ENCODE peak calls at places on chromosomes 2 and 18, in seven cellular contexts. One of them, this sample, is unnamed.
A peak's percentile ranks its signal among the peaks of the same experiment; 100 is the strongest.

GRCh38 chr2:163556511-163556910 is 179.3 kb downstream of the FIGN start:
- DNase-seq in lower lobe of right lung: no peak
- DNase-seq in left lung: no peak
- DNase-seq in tibial nerve: no peak
- DNase-seq in neural progenitor cell: no peak
- DNase-seq in tibial artery: no peak
- DNase-seq in uterus: no peak
- DNase-seq in this sample: no peak

GRCh38 chr2:1634681-1635341 is 109.5 kb downstream of the PXDN start:
- DNase-seq in lower lobe of right lung: no peak
- DNase-seq in left lung: peak; percentile 72
- DNase-seq in tibial nerve: no peak
- DNase-seq in neural progenitor cell: no peak
- DNase-seq in tibial artery: no peak
- DNase-seq in uterus: no peak
- DNase-seq in this sample: no peak

GRCh38 chr2:234290671-234291070 is 206.2 kb downstream of the ARL4C start:
- DNase-seq in lower lobe of right lung: no peak
- DNase-seq in left lung: no peak
- DNase-seq in tibial nerve: no peak
- DNase-seq in neural progenitor cell: no peak
- DNase-seq in tibial artery: no peak
- DNase-seq in uterus: no peak
- DNase-seq in this sample: no peak

GRCh38 chr2:19839438-19839837 is 62.3 kb downstream of the TTC32 start:
- DNase-seq in lower lobe of right lung: no peak
- DNase-seq in left lung: no peak
- DNase-seq in tibial nerve: no peak
- DNase-seq in neural progenitor cell: no peak
- DNase-seq in tibial artery: no peak
- DNase-seq in uterus: no peak
- DNase-seq in this sample: no peak

GRCh38 chr2:69192176-69192945 is 179.4 kb downstream of the ANTXR1 start:
- DNase-seq in lower lobe of right lung: no peak
- DNase-seq in left lung: no peak
- DNase-seq in tibial nerve: no peak
- DNase-seq in neural progenitor cell: no peak
- DNase-seq in tibial artery: no peak
- DNase-seq in uterus: no peak
- DNase-seq in this sample: no peak

GRCh38 chr2:150639917-150640538 is 152.6 kb upstream of the RND3 start:
- DNase-seq in lower lobe of right lung: no peak
- DNase-seq in left lung: no peak
- DNase-seq in tibial nerve: no peak
- DNase-seq in neural progenitor cell: no peak
- DNase-seq in tibial artery: no peak
- DNase-seq in uterus: no peak
- DNase-seq in this sample: no peak

GRCh38 chr2:242060212-242060835 is 190.8 kb downstream of the RTP5 start:
- DNase-seq in lower lobe of right lung: no peak
- DNase-seq in left lung: no peak
- DNase-seq in tibial nerve: no peak
- DNase-seq in neural progenitor cell: no peak
- DNase-seq in tibial artery: no peak
- DNase-seq in uterus: no peak
- DNase-seq in this sample: no peak

GRCh38 chr2:76180676-76181075 is 470.0 kb upstream of the GCFC2 start:
- DNase-seq in lower lobe of right lung: no peak
- DNase-seq in left lung: no peak
- DNase-seq in tibial nerve: no peak
- DNase-seq in neural progenitor cell: no peak
- DNase-seq in tibial artery: no peak
- DNase-seq in uterus: no peak
- DNase-seq in this sample: no peak

GRCh38 chr2:181457121-181457740 is at the start of gene ITGA4:
- DNase-seq in lower lobe of right lung: peak; percentile 85
- DNase-seq in left lung: peak; percentile 95
- DNase-seq in tibial nerve: peak; percentile 28
- DNase-seq in neural progenitor cell: peak; percentile 91
- DNase-seq in tibial artery: peak; percentile 72
- DNase-seq in uterus: peak; percentile 27
- DNase-seq in this sample: peak; percentile 87

GRCh38 chr2:151381266-151381665 is 23.9 kb downstream of the TNFAIP6 start:
- DNase-seq in lower lobe of right lung: no peak
- DNase-seq in left lung: no peak
- DNase-seq in tibial nerve: no peak
- DNase-seq in neural progenitor cell: no peak
- DNase-seq in tibial artery: no peak
- DNase-seq in uterus: no peak
- DNase-seq in this sample: no peak

GRCh38 chr18:7658701-7659100 is 91.6 kb downstream of the PTPRM start:
- DNase-seq in lower lobe of right lung: no peak
- DNase-seq in left lung: no peak
- DNase-seq in tibial nerve: no peak
- DNase-seq in neural progenitor cell: no peak
- DNase-seq in tibial artery: no peak
- DNase-seq in uterus: no peak
- DNase-seq in this sample: no peak

GRCh38 chr2:235472443-235472842 is 21.4 kb upstream of the AGAP1 start:
- DNase-seq in lower lobe of right lung: no peak
- DNase-seq in left lung: no peak
- DNase-seq in tibial nerve: no peak
- DNase-seq in neural progenitor cell: no peak
- DNase-seq in tibial artery: no peak
- DNase-seq in uterus: no peak
- DNase-seq in this sample: no peak

GRCh38 chr18:3264362-3264761 is 2.4 kb downstream of the MYL12B start:
- DNase-seq in lower lobe of right lung: no peak
- DNase-seq in left lung: no peak
- DNase-seq in tibial nerve: no peak
- DNase-seq in neural progenitor cell: no peak
- DNase-seq in tibial artery: no peak
- DNase-seq in uterus: no peak
- DNase-seq in this sample: no peak

GRCh38 chr2:65465857-65466256 is 33.5 kb upstream of the SPRED2 start:
- DNase-seq in lower lobe of right lung: no peak
- DNase-seq in left lung: no peak
- DNase-seq in tibial nerve: no peak
- DNase-seq in neural progenitor cell: no peak
- DNase-seq in tibial artery: no peak
- DNase-seq in uterus: no peak
- DNase-seq in this sample: no peak

GRCh38 chr2:140589273-140589672 is 1541.5 kb downstream of the LRP1B start:
- DNase-seq in lower lobe of right lung: no peak
- DNase-seq in left lung: no peak
- DNase-seq in tibial nerve: no peak
- DNase-seq in neural progenitor cell: no peak
- DNase-seq in tibial artery: no peak
- DNase-seq in uterus: no peak
- DNase-seq in this sample: no peak

GRCh38 chr18:61651145-61651879 is 241.5 kb downstream of the RNF152 start:
- DNase-seq in lower lobe of right lung: no peak
- DNase-seq in left lung: no peak
- DNase-seq in tibial nerve: no peak
- DNase-seq in neural progenitor cell: no peak
- DNase-seq in tibial artery: no peak
- DNase-seq in uterus: no peak
- DNase-seq in this sample: no peak

GRCh38 chr2:36425771-36426340 is 70.3 kb downstream of the CRIM1 start:
- DNase-seq in lower lobe of right lung: no peak
- DNase-seq in left lung: no peak
- DNase-seq in tibial nerve: no peak
- DNase-seq in neural progenitor cell: no peak
- DNase-seq in tibial artery: no peak
- DNase-seq in uterus: no peak
- DNase-seq in this sample: no peak

GRCh38 chr2:26864226-26864625 is 16.3 kb downstream of the DPYSL5 start:
- DNase-seq in lower lobe of right lung: no peak
- DNase-seq in left lung: no peak
- DNase-seq in tibial nerve: no peak
- DNase-seq in neural progenitor cell: no peak
- DNase-seq in tibial artery: no peak
- DNase-seq in uterus: no peak
- DNase-seq in this sample: no peak

GRCh38 chr2:45841752-45842407 is 190.4 kb downstream of the PRKCE start:
- DNase-seq in lower lobe of right lung: no peak
- DNase-seq in left lung: no peak
- DNase-seq in tibial nerve: no peak
- DNase-seq in neural progenitor cell: no peak
- DNase-seq in tibial artery: no peak
- DNase-seq in uterus: no peak
- DNase-seq in this sample: peak; percentile 13

GRCh38 chr2:173405171-173405750 is 50.6 kb downstream of the CDCA7 start:
- DNase-seq in lower lobe of right lung: no peak
- DNase-seq in left lung: no peak
- DNase-seq in tibial nerve: no peak
- DNase-seq in neural progenitor cell: no peak
- DNase-seq in tibial artery: no peak
- DNase-seq in uterus: no peak
- DNase-seq in this sample: no peak

GRCh38 chr2:230216489-230216888 is 3.3 kb downstream of the SP110 start:
- DNase-seq in lower lobe of right lung: no peak
- DNase-seq in left lung: no peak
- DNase-seq in tibial nerve: no peak
- DNase-seq in neural progenitor cell: no peak
- DNase-seq in tibial artery: no peak
- DNase-seq in uterus: no peak
- DNase-seq in this sample: no peak

GRCh38 chr2:223084873-223085272 is 32.9 kb downstream of the KCNE4 start:
- DNase-seq in lower lobe of right lung: no peak
- DNase-seq in left lung: no peak
- DNase-seq in tibial nerve: no peak
- DNase-seq in neural progenitor cell: no peak
- DNase-seq in tibial artery: no peak
- DNase-seq in uterus: peak; percentile 33
- DNase-seq in this sample: no peak

GRCh38 chr2:239528146-239528545 is 127.3 kb upstream of the HDAC4 start:
- DNase-seq in lower lobe of right lung: peak; percentile 24
- DNase-seq in left lung: no peak
- DNase-seq in tibial nerve: no peak
- DNase-seq in neural progenitor cell: no peak
- DNase-seq in tibial artery: no peak
- DNase-seq in uterus: no peak
- DNase-seq in this sample: no peak

DNA sequence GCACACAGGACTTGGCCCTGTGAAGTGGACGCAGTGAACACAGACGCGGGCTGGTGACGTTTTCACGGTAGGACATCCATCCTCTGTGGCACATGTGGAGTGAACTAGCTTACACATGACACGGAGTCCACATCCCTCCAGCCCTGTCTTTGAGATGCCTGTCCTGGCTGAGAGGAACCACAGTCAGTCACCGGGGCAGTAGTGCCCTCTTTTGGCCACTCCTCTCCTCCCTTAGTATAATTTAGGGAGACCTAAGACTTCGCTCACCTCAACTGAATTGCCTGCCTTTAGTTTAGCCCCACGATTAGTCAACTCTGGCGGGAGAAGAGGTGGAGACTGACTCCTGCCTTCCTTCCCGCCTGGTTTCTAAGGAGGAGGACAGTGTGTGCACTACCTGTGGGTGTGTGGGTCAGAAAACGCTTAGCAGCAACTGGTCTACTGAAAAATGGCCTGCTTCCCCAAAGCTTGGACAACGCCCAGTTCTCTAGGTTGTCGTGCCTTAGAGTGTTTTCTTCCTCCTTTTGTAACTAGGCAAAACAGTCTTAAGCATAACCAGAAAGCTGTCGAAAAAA is 70.6 kb downstream of the MBP start:
- DNase-seq in lower lobe of right lung: peak; percentile 67
- DNase-seq in left lung: no peak
- DNase-seq in tibial nerve: no peak
- DNase-seq in neural progenitor cell: peak; percentile 57
- DNase-seq in tibial artery: no peak
- DNase-seq in uterus: no peak
- DNase-seq in this sample: no peak
- TF ChIP-seq CTCF in lower lobe of right lung: peak; percentile 4
- TF ChIP-seq CTCF in left lung: no peak
- TF ChIP-seq CTCF in tibial nerve: no peak
- TF ChIP-seq CTCF in neural progenitor cell: peak; percentile 59
- TF ChIP-seq CTCF in tibial artery: no peak
- TF ChIP-seq CTCF in uterus: no peak
- TF ChIP-seq CTCF in this sample: no peak

GRCh38 chr2:176088048-176088936 is 4.2 kb upstream of the HOXD13 start:
- DNase-seq in lower lobe of right lung: peak; percentile 64
- DNase-seq in left lung: peak; percentile 85
- DNase-seq in tibial nerve: no peak
- DNase-seq in neural progenitor cell: peak; percentile 76
- DNase-seq in tibial artery: peak; percentile 71
- DNase-seq in uterus: no peak
- DNase-seq in this sample: peak; percentile 48
- H3K4me3 ChIP-seq in lower lobe of right lung: peak overlapping the region; percentile 30
- H3K4me3 ChIP-seq in left lung: no peak overlapping the region
- H3K4me3 ChIP-seq in tibial nerve: peak overlapping the region; percentile 35
- H3K4me3 ChIP-seq in neural progenitor cell: peak overlapping the region; percentile 41
- H3K4me3 ChIP-seq in tibial artery: no peak overlapping the region
- H3K4me3 ChIP-seq in uterus: no peak overlapping the region
- H3K4me3 ChIP-seq in this sample: peak overlapping the region; percentile 32

DNA sequence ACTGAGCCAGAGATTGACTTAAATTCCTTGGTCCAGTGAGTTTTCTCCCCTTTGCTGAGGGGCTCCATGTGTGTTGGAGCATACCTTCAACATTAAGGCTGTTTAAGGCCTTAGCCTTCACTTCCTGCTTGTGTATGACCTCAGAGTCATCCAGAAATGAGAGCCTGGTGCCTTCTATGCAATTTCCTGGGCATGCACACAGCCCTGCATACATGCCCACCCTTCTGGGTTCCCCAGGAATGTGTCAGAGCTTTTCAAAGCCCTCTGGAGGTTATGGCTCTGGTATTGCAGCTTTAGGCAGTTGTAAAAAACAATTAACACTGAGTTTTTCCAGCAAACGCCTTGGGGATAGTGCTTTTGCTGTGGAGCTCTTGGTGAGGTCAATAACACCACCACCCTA is 16.7 kb downstream of the IL1R1 start:
- DNase-seq in lower lobe of right lung: no peak
- DNase-seq in left lung: no peak
- DNase-seq in tibial nerve: no peak
- DNase-seq in neural progenitor cell: no peak
- DNase-seq in tibial artery: no peak
- DNase-seq in uterus: no peak
- DNase-seq in this sample: no peak
- H3K27ac ChIP-seq in lower lobe of right lung: peak overlapping the region; percentile 20
- H3K27ac ChIP-seq in left lung: no peak overlapping the region
- H3K27ac ChIP-seq in tibial nerve: no peak overlapping the region
- H3K27ac ChIP-seq in neural progenitor cell: no peak overlapping the region
- H3K27ac ChIP-seq in tibial artery: no peak overlapping the region
- H3K27ac ChIP-seq in uterus: no peak overlapping the region
- H3K27ac ChIP-seq in this sample: no peak overlapping the region

GRCh38 chr2:177646241-177646640 is 253.7 kb downstream of the AGPS start:
- DNase-seq in lower lobe of right lung: no peak
- DNase-seq in left lung: no peak
- DNase-seq in tibial nerve: no peak
- DNase-seq in neural progenitor cell: no peak
- DNase-seq in tibial artery: no peak
- DNase-seq in uterus: no peak
- DNase-seq in this sample: no peak

GRCh38 chr2:177649568-177650271 is 257.1 kb downstream of the AGPS start:
- DNase-seq in lower lobe of right lung: no peak
- DNase-seq in left lung: no peak
- DNase-seq in tibial nerve: no peak
- DNase-seq in neural progenitor cell: no peak
- DNase-seq in tibial artery: no peak
- DNase-seq in uterus: no peak
- DNase-seq in this sample: no peak

GRCh38 chr2:177646791-177647190 is 254.2 kb downstream of the AGPS start:
- DNase-seq in lower lobe of right lung: no peak
- DNase-seq in left lung: no peak
- DNase-seq in tibial nerve: no peak
- DNase-seq in neural progenitor cell: no peak
- DNase-seq in tibial artery: no peak
- DNase-seq in uterus: no peak
- DNase-seq in this sample: no peak

GRCh38 chr2:177651833-177652232 is 259.3 kb downstream of the AGPS start:
- DNase-seq in lower lobe of right lung: no peak
- DNase-seq in left lung: no peak
- DNase-seq in tibial nerve: no peak
- DNase-seq in neural progenitor cell: peak; percentile 78
- DNase-seq in tibial artery: no peak
- DNase-seq in uterus: no peak
- DNase-seq in this sample: peak; percentile 10
- TF ChIP-seq CTCF in lower lobe of right lung: no peak
- TF ChIP-seq CTCF in left lung: no peak
- TF ChIP-seq CTCF in tibial nerve: no peak
- TF ChIP-seq CTCF in neural progenitor cell: no peak
- TF ChIP-seq CTCF in tibial artery: no peak
- TF ChIP-seq CTCF in uterus: no peak
- TF ChIP-seq CTCF in this sample: no peak